ENCODE peak calls at places on chromosome 21, in six cellular contexts. D is T follicular helper cell, B is coronary artery, F is iPS DF 6.9, I is glomerular endothelial cell, O is Ammon's horn. G is an unnamed sample.

GRCh38 chr21:43697758-43698643 is 20.9 kb upstream of the PDXK start:
- DNase-seq in D (no peak), B (no peak), F (no peak), I (no peak), O (no peak), G (no peak)

GRCh38 chr21:35924714-35925301 is 135.5 kb downstream of the SETD4 start:
- DNase-seq in D (no peak), B (no peak), F (no peak), I (no peak), O (no peak), G (no peak)

GRCh38 chr21:33396966-33397365 is 6.2 kb upstream of the IFNGR2 start:
- DNase-seq in D (no peak), B (no peak), F (no peak), I (no peak), O (no peak), G (no peak)

GRCh38 chr21:43206231-43207042 is 37.6 kb downstream of the CRYAA start:
- DNase-seq in D (no peak), B (peak), F (no peak), I (no peak), O (no peak), G (no peak)

GRCh38 chr21:14995695-14996490 is 68.9 kb downstream of the NRIP1 start:
- DNase-seq in D (no peak), B (no peak), F (no peak), I (no peak), O (no peak), G (no peak)

GRCh38 chr21:29299046-29299905 is 554 bp downstream of the BACH1 start:
- DNase-seq in D (peak), B (peak), F (no peak), I (no peak), O (peak), G (peak)

GRCh38 chr21:42594616-42595280 is 58.7 kb upstream of the PDE9A start:
- DNase-seq in D (no peak), B (no peak), F (no peak), I (no peak), O (no peak), G (no peak)

GRCh38 chr21:44304846-44305245 is 5.0 kb downstream of the PFKL start:
- DNase-seq in D (peak), B (no peak), F (no peak), I (no peak), O (peak), G (peak)

GRCh38 chr21:15219866-15220265 is 155.1 kb upstream of the NRIP1 start:
- DNase-seq in D (no peak), B (no peak), F (no peak), I (no peak), O (no peak), G (no peak)

GRCh38 chr21:27802816-27803475 is 836.1 kb upstream of the ADAMTS5 start:
- DNase-seq in D (no peak), B (no peak), F (peak), I (no peak), O (peak), G (no peak)

GRCh38 chr21:41817228-41817627 is 50.4 kb upstream of the RIPK4 start:
- DNase-seq in D (no peak), B (peak), F (peak), I (no peak), O (peak), G (peak)

GRCh38 chr21:42666023-42666747 is 12.8 kb downstream of the PDE9A start:
- DNase-seq in D (no peak), B (no peak), F (no peak), I (no peak), O (no peak), G (peak)

GRCh38 chr21:45126085-45126687 is 51.8 kb downstream of the ADARB1 start:
- DNase-seq in D (no peak), B (no peak), F (no peak), I (no peak), O (no peak), G (no peak)

GRCh38 chr21:40886931-40887330 is 40.0 kb upstream of the DSCAM start:
- DNase-seq in D (no peak), B (no peak), F (no peak), I (no peak), O (no peak), G (no peak)

GRCh38 chr21:31115249-31115648 is 77.0 kb upstream of the KRTAP19-8 start:
- DNase-seq in D (no peak), B (no peak), F (no peak), I (no peak), O (no peak), G (no peak)

GRCh38 chr21:38721983-38722382 is 83.7 kb upstream of the ETS2 start:
- DNase-seq in D (no peak), B (no peak), F (no peak), I (no peak), O (no peak), G (no peak)

GRCh38 chr21:27571706-27572105 is 604.8 kb upstream of the ADAMTS5 start:
- DNase-seq in D (no peak), B (no peak), F (no peak), I (no peak), O (no peak), G (no peak)

GRCh38 chr21:38455403-38455802 is 42.9 kb downstream of the ERG start:
- DNase-seq in D (no peak), B (no peak), F (no peak), I (no peak), O (no peak), G (no peak)

GRCh38 chr21:35113064-35113463 is 64.0 kb upstream of the RUNX1 start:
- DNase-seq in D (no peak), B (no peak), F (no peak), I (no peak), O (no peak), G (no peak)

GRCh38 chr21:41562101-41563000 is 54.4 kb upstream of the TMPRSS2 start:
- DNase-seq in D (no peak), B (no peak), F (no peak), I (no peak), O (no peak), G (no peak)

GRCh38 chr21:35138665-35139381 is 89.7 kb upstream of the RUNX1 start:
- DNase-seq in D (peak), B (no peak), F (no peak), I (no peak), O (no peak), G (peak)

GRCh38 chr21:10575311-10575667 is 53.9 kb downstream of the TPTE start:
- DNase-seq in D (no peak), B (no peak), F (no peak), I (no peak), O (no peak), G (no peak)

GRCh38 chr21:44684483-44684882 is 2.5 kb upstream of the KRTAP12-1 start:
- DNase-seq in D (no peak), B (peak), F (no peak), I (no peak), O (no peak), G (no peak)

GRCh38 chr21:35528109-35529042 is 479.3 kb upstream of the RUNX1 start:
- DNase-seq in D (peak), B (no peak), F (no peak), I (no peak), O (peak), G (peak)

GRCh38 chr21:15826147-15826780 is 96.5 kb downstream of the USP25 start:
- DNase-seq in D (peak), B (no peak), F (peak), I (no peak), O (peak), G (peak)

GRCh38 chr21:33449650-33450049 is 30.1 kb downstream of the TMEM50B start:
- DNase-seq in D (no peak), B (no peak), F (no peak), I (no peak), O (no peak), G (no peak)

GRCh38 chr21:46379691-46380090 is 55.7 kb downstream of the PCNT start:
- DNase-seq in D (no peak), B (no peak), F (no peak), I (no peak), O (no peak), G (no peak)

GRCh38 chr21:41207401-41208388 is 39.7 kb downstream of the BACE2 start:
- DNase-seq in D (no peak), B (peak), F (no peak), I (no peak), O (peak), G (no peak)

GRCh38 chr21:31710586-31710985 is 21.3 kb downstream of the SCAF4 start:
- DNase-seq in D (no peak), B (no peak), F (no peak), I (no peak), O (no peak), G (no peak)

GRCh38 chr21:42676799-42677198 is 23.4 kb downstream of the PDE9A start:
- DNase-seq in D (no peak), B (no peak), F (no peak), I (no peak), O (no peak), G (no peak)

GRCh38 chr21:39137248-39138186 is 45.7 kb downstream of the PSMG1 start:
- DNase-seq in D (no peak), B (no peak), F (no peak), I (no peak), O (no peak), G (no peak)

GRCh38 chr21:34545079-34545884 is 33.3 kb upstream of the KCNE1 start:
- DNase-seq in D (no peak), B (no peak), F (no peak), I (no peak), O (peak), G (no peak)

GRCh38 chr21:33127154-33127893 is 57.4 kb downstream of the OLIG1 start:
- DNase-seq in D (peak), B (no peak), F (peak), I (peak), O (peak), G (peak)